ENCODE peak calls at places on chromosomes 11 and 22, in seven cellular contexts. One of them, this sample, is unnamed. For H3K4me1, the result is how much of the 10 kb centered on the place peaks cover.

GRCh38 chr11:79437981-79438630 is 2.7 kb downstream of the TENM4 start:
- DNase-seq in endodermal cell: no peak
- DNase-seq in CD8-positive, alpha-beta memory T cell: no peak
- DNase-seq in fibroblast of lung: peak
- DNase-seq in thyroid gland: peak
- DNase-seq in cardiac muscle cell: peak
- DNase-seq in effector memory CD4-positive, alpha-beta T cell: no peak
- DNase-seq in this sample: no peak

GRCh38 chr11:1225386-1226225 is 2.7 kb downstream of the MUC5B start:
- DNase-seq in endodermal cell: peak
- DNase-seq in CD8-positive, alpha-beta memory T cell: no peak
- DNase-seq in fibroblast of lung: no peak
- DNase-seq in thyroid gland: no peak
- DNase-seq in cardiac muscle cell: no peak
- DNase-seq in effector memory CD4-positive, alpha-beta T cell: no peak
- DNase-seq in this sample: no peak

GRCh38 chr11:95968585-95968984 is 44.7 kb upstream of the MTMR2 start:
- DNase-seq in endodermal cell: no peak
- DNase-seq in CD8-positive, alpha-beta memory T cell: no peak
- DNase-seq in fibroblast of lung: peak
- DNase-seq in thyroid gland: no peak
- DNase-seq in cardiac muscle cell: peak
- DNase-seq in effector memory CD4-positive, alpha-beta T cell: no peak
- DNase-seq in this sample: no peak

GRCh38 chr22:42321908-42322561 is 51.6 kb upstream of the TCF20 start:
- DNase-seq in endodermal cell: no peak
- DNase-seq in CD8-positive, alpha-beta memory T cell: no peak
- DNase-seq in fibroblast of lung: no peak
- DNase-seq in thyroid gland: no peak
- DNase-seq in cardiac muscle cell: peak
- DNase-seq in effector memory CD4-positive, alpha-beta T cell: no peak
- DNase-seq in this sample: peak

GRCh38 chr11:121634889-121635288 is 182.1 kb upstream of the SORL1-AS1 start:
- DNase-seq in endodermal cell: peak
- DNase-seq in CD8-positive, alpha-beta memory T cell: no peak
- DNase-seq in fibroblast of lung: peak
- DNase-seq in thyroid gland: no peak
- DNase-seq in cardiac muscle cell: peak
- DNase-seq in effector memory CD4-positive, alpha-beta T cell: no peak
- DNase-seq in this sample: no peak

GRCh38 chr22:48676266-48677167 is 1151.2 kb downstream of the BRD1 start:
- DNase-seq in endodermal cell: no peak
- DNase-seq in CD8-positive, alpha-beta memory T cell: no peak
- DNase-seq in fibroblast of lung: no peak
- DNase-seq in thyroid gland: no peak
- DNase-seq in cardiac muscle cell: no peak
- DNase-seq in effector memory CD4-positive, alpha-beta T cell: no peak
- DNase-seq in this sample: no peak

GRCh38 chr11:1481861-1482441 is 4.6 kb downstream of the MOB2 start:
- DNase-seq in endodermal cell: no peak
- DNase-seq in CD8-positive, alpha-beta memory T cell: no peak
- DNase-seq in fibroblast of lung: no peak
- DNase-seq in thyroid gland: peak
- DNase-seq in cardiac muscle cell: no peak
- DNase-seq in effector memory CD4-positive, alpha-beta T cell: no peak
- DNase-seq in this sample: no peak

GRCh38 chr11:96000064-96000463 is 76.2 kb upstream of the MTMR2 start:
- DNase-seq in endodermal cell: no peak
- DNase-seq in CD8-positive, alpha-beta memory T cell: no peak
- DNase-seq in fibroblast of lung: peak
- DNase-seq in thyroid gland: no peak
- DNase-seq in cardiac muscle cell: peak
- DNase-seq in effector memory CD4-positive, alpha-beta T cell: no peak
- DNase-seq in this sample: no peak

GRCh38 chr11:45815747-45816146 is 10.8 kb downstream of the SLC35C1 start:
- DNase-seq in endodermal cell: peak
- DNase-seq in CD8-positive, alpha-beta memory T cell: no peak
- DNase-seq in fibroblast of lung: no peak
- DNase-seq in thyroid gland: no peak
- DNase-seq in cardiac muscle cell: peak
- DNase-seq in effector memory CD4-positive, alpha-beta T cell: no peak
- DNase-seq in this sample: peak

GRCh38 chr22:37626556-37627075 is 12.9 kb upstream of the SH3BP1 start:
- DNase-seq in endodermal cell: no peak
- DNase-seq in CD8-positive, alpha-beta memory T cell: no peak
- DNase-seq in fibroblast of lung: no peak
- DNase-seq in thyroid gland: no peak
- DNase-seq in cardiac muscle cell: no peak
- DNase-seq in effector memory CD4-positive, alpha-beta T cell: no peak
- DNase-seq in this sample: no peak

GRCh38 chr11:12761029-12761428 is 86.8 kb downstream of the TEAD1 start:
- DNase-seq in endodermal cell: no peak
- DNase-seq in CD8-positive, alpha-beta memory T cell: no peak
- DNase-seq in fibroblast of lung: peak
- DNase-seq in thyroid gland: no peak
- DNase-seq in cardiac muscle cell: peak
- DNase-seq in effector memory CD4-positive, alpha-beta T cell: no peak
- DNase-seq in this sample: no peak

GRCh38 chr11:2990617-2991476 is 1.3 kb downstream of the NAP1L4 start:
- DNase-seq in endodermal cell: no peak
- DNase-seq in CD8-positive, alpha-beta memory T cell: peak
- DNase-seq in fibroblast of lung: no peak
- DNase-seq in thyroid gland: no peak
- DNase-seq in cardiac muscle cell: no peak
- DNase-seq in effector memory CD4-positive, alpha-beta T cell: no peak
- DNase-seq in this sample: no peak

GRCh38 chr11:838441-839279 is 3.7 kb downstream of the POLR2L start:
- DNase-seq in endodermal cell: peak
- DNase-seq in CD8-positive, alpha-beta memory T cell: no peak
- DNase-seq in fibroblast of lung: no peak
- DNase-seq in thyroid gland: no peak
- DNase-seq in cardiac muscle cell: peak
- DNase-seq in effector memory CD4-positive, alpha-beta T cell: no peak
- DNase-seq in this sample: no peak

GRCh38 chr11:103682318-103683184 is 353.9 kb upstream of the DDI1 start:
- DNase-seq in endodermal cell: peak
- DNase-seq in CD8-positive, alpha-beta memory T cell: peak
- DNase-seq in fibroblast of lung: peak
- DNase-seq in thyroid gland: peak
- DNase-seq in cardiac muscle cell: peak
- DNase-seq in effector memory CD4-positive, alpha-beta T cell: peak
- DNase-seq in this sample: peak

GRCh38 chr11:114257621-114258558 is 38.3 kb upstream of the NNMT start:
- DNase-seq in endodermal cell: peak
- DNase-seq in CD8-positive, alpha-beta memory T cell: no peak
- DNase-seq in fibroblast of lung: peak
- DNase-seq in thyroid gland: peak
- DNase-seq in cardiac muscle cell: peak
- DNase-seq in effector memory CD4-positive, alpha-beta T cell: no peak
- DNase-seq in this sample: no peak

GRCh38 chr11:12540075-12540685 is 134.0 kb upstream of the TEAD1 start:
- DNase-seq in endodermal cell: no peak
- DNase-seq in CD8-positive, alpha-beta memory T cell: no peak
- DNase-seq in fibroblast of lung: peak
- DNase-seq in thyroid gland: no peak
- DNase-seq in cardiac muscle cell: peak
- DNase-seq in effector memory CD4-positive, alpha-beta T cell: no peak
- DNase-seq in this sample: peak

GRCh38 chr11:67437082-67437821 is at the start of gene PTPRCAP:
- DNase-seq in endodermal cell: no peak
- DNase-seq in CD8-positive, alpha-beta memory T cell: peak
- DNase-seq in fibroblast of lung: no peak
- DNase-seq in thyroid gland: no peak
- DNase-seq in cardiac muscle cell: peak
- DNase-seq in effector memory CD4-positive, alpha-beta T cell: peak
- DNase-seq in this sample: no peak

GRCh38 chr11:65829459-65829858 is 4.3 kb upstream of the SNX32 start:
- DNase-seq in endodermal cell: no peak
- DNase-seq in CD8-positive, alpha-beta memory T cell: no peak
- DNase-seq in fibroblast of lung: no peak
- DNase-seq in thyroid gland: no peak
- DNase-seq in cardiac muscle cell: no peak
- DNase-seq in effector memory CD4-positive, alpha-beta T cell: no peak
- DNase-seq in this sample: no peak

GRCh38 chr11:65834202-65834601 is 439 bp downstream of the SNX32 start:
- DNase-seq in endodermal cell: no peak
- DNase-seq in CD8-positive, alpha-beta memory T cell: no peak
- DNase-seq in fibroblast of lung: no peak
- DNase-seq in thyroid gland: no peak
- DNase-seq in cardiac muscle cell: no peak
- DNase-seq in effector memory CD4-positive, alpha-beta T cell: no peak
- DNase-seq in this sample: no peak

GRCh38 chr11:65827774-65828156 is 6.0 kb upstream of the SNX32 start:
- DNase-seq in endodermal cell: no peak
- DNase-seq in CD8-positive, alpha-beta memory T cell: no peak
- DNase-seq in fibroblast of lung: no peak
- DNase-seq in thyroid gland: no peak
- DNase-seq in cardiac muscle cell: no peak
- DNase-seq in effector memory CD4-positive, alpha-beta T cell: no peak
- DNase-seq in this sample: no peak

GRCh38 chr11:65833297-65834030 is at the start of gene SNX32:
- DNase-seq in endodermal cell: peak
- DNase-seq in CD8-positive, alpha-beta memory T cell: peak
- DNase-seq in fibroblast of lung: peak
- DNase-seq in thyroid gland: peak
- DNase-seq in cardiac muscle cell: peak
- DNase-seq in effector memory CD4-positive, alpha-beta T cell: peak
- DNase-seq in this sample: no peak
- H3K27ac ChIP-seq in endodermal cell: peak
- H3K27ac ChIP-seq in CD8-positive, alpha-beta memory T cell: no peak
- H3K27ac ChIP-seq in fibroblast of lung: no peak
- H3K27ac ChIP-seq in thyroid gland: no peak
- H3K27ac ChIP-seq in cardiac muscle cell: no peak
- H3K27ac ChIP-seq in effector memory CD4-positive, alpha-beta T cell: peak
- H3K27ac ChIP-seq in this sample: no peak

DNA sequence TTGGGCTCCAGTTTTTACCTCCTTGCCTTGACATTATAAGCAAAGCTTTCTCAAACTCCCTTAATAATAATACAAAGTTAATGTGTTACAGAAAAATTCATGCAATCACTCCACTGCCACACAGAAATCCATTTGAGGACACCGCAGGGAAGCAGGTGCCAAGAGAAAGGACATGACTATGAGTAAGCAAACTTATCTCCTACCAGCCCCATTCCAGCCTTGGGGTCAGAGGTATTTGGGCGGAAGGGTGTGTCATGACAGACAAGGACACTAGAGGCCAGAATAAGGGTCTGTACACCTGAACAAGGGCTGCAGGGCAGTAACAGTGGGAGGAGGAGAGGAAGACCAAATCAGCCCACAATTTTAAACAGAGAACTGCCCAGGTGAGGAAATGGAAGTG is 5.9 kb downstream of the GNG3 start:
- DNase-seq in endodermal cell: no peak
- DNase-seq in CD8-positive, alpha-beta memory T cell: no peak
- DNase-seq in fibroblast of lung: no peak
- DNase-seq in thyroid gland: no peak
- DNase-seq in cardiac muscle cell: no peak
- DNase-seq in effector memory CD4-positive, alpha-beta T cell: no peak
- DNase-seq in this sample: no peak
- H3K4me1 ChIP-seq in endodermal cell: under half
- H3K4me1 ChIP-seq in CD8-positive, alpha-beta memory T cell: under half
- H3K4me1 ChIP-seq in fibroblast of lung: under half
- H3K4me1 ChIP-seq in thyroid gland: under half
- H3K4me1 ChIP-seq in cardiac muscle cell: under half
- H3K4me1 ChIP-seq in effector memory CD4-positive, alpha-beta T cell: under half
- H3K4me1 ChIP-seq in this sample: under half

GRCh38 chr22:32044477-32044876 is 1.4 kb downstream of the SLC5A1 start:
- DNase-seq in endodermal cell: no peak
- DNase-seq in CD8-positive, alpha-beta memory T cell: no peak
- DNase-seq in fibroblast of lung: no peak
- DNase-seq in thyroid gland: no peak
- DNase-seq in cardiac muscle cell: no peak
- DNase-seq in effector memory CD4-positive, alpha-beta T cell: no peak
- DNase-seq in this sample: no peak
- H3K27ac ChIP-seq in endodermal cell: no peak
- H3K27ac ChIP-seq in CD8-positive, alpha-beta memory T cell: no peak
- H3K27ac ChIP-seq in fibroblast of lung: no peak
- H3K27ac ChIP-seq in thyroid gland: no peak
- H3K27ac ChIP-seq in cardiac muscle cell: no peak
- H3K27ac ChIP-seq in effector memory CD4-positive, alpha-beta T cell: no peak
- H3K27ac ChIP-seq in this sample: no peak

DNA sequence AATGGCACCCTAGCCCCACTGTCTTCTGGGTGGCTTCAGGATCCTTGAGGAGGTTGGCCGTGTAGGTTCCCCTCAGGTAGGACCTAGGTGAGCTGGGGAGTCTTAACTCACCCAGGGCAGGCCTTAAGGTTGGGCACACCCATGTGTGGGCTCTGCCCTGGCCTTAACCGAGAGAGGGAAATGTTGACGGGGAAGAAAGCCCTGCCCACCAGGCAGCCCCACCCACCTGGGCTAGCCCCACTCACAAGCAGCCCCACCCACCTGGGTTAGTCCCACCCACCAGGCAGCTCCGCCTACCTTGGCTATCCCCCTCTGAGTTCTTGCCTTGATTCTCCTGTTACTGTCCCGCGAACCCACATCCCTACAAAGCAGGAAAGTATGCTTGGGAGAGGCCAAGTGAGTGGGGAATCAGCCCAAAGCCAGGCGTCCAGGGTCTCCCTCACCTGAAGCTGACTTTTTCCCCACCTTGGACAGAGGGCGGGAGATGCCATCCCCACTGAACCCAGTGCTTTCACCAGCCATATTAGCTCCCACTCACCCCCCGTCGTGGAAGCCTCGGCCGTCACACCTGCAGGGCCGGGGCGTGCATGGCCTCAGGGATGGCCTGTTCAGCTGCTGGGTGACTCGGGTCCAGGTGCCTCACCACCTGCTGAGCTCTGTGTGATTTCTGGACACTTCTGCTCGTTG is at the start of gene MYEOV:
- DNase-seq in endodermal cell: peak
- DNase-seq in CD8-positive, alpha-beta memory T cell: no peak
- DNase-seq in fibroblast of lung: peak
- DNase-seq in thyroid gland: no peak
- DNase-seq in cardiac muscle cell: peak
- DNase-seq in effector memory CD4-positive, alpha-beta T cell: no peak
- DNase-seq in this sample: peak
- H3K4me1 ChIP-seq in endodermal cell: under half
- H3K4me1 ChIP-seq in CD8-positive, alpha-beta memory T cell: half or more
- H3K4me1 ChIP-seq in fibroblast of lung: under half
- H3K4me1 ChIP-seq in thyroid gland: under half
- H3K4me1 ChIP-seq in cardiac muscle cell: under half
- H3K4me1 ChIP-seq in effector memory CD4-positive, alpha-beta T cell: under half
- H3K4me1 ChIP-seq in this sample: under half

DNA sequence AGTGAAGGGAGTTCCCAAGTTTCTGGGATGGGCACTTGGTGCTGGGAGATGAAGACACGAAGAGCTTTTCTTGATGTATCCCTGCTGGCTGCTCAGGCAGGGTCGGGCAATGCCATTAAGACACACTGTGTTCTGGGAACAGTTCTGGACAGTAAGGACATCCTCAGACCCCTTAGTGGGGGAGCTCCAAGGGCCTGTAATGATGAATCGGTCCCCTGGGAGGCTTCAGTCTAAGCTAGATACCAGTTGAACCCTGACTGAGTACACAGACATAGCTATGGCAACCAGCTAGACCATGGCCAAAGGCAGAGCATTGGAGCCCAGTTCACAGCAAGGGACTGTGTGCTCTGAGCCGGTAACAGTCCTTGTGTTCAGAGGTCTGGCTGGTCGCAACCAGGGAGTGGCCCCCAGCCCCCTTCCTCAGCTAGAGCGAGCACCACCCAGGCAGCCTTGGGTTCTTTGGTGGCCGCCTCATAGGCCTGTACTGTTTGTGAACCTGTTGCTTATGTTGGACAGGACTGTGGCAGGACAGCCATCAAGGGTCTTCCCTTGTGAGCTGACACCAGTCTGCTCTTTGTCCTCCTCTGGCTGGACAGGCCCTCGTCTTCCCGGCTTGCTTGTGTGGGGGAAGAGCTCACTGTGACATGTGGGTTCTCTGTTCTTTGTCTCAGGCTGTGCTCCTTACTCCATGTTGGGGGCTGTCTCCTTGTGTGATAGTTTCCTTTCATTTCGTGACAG is 25.0 kb downstream of the MED15 start:
- DNase-seq in endodermal cell: no peak
- DNase-seq in CD8-positive, alpha-beta memory T cell: no peak
- DNase-seq in fibroblast of lung: no peak
- DNase-seq in thyroid gland: no peak
- DNase-seq in cardiac muscle cell: no peak
- DNase-seq in effector memory CD4-positive, alpha-beta T cell: no peak
- DNase-seq in this sample: no peak
- H3K27ac ChIP-seq in endodermal cell: peak
- H3K27ac ChIP-seq in CD8-positive, alpha-beta memory T cell: no peak
- H3K27ac ChIP-seq in fibroblast of lung: peak
- H3K27ac ChIP-seq in thyroid gland: no peak
- H3K27ac ChIP-seq in cardiac muscle cell: peak
- H3K27ac ChIP-seq in effector memory CD4-positive, alpha-beta T cell: no peak
- H3K27ac ChIP-seq in this sample: peak